ENCODE peak calls at places on chromosomes 2 and 18, in eight cellular contexts. H, U, W, X, N, K, D and I are unnamed samples.

GRCh38 chr2:195658541-195658890 is 1.5 kb downstream of the SLC39A10 start:
- DNase-seq in H (peak; percentile 86), U (no peak), W (no peak), X (no peak), N (peak; percentile 81), K (no peak), D (peak; percentile 85), I (peak; percentile 64)

GRCh38 chr2:219441451-219442205 is 7.0 kb downstream of the SPEG start:
- DNase-seq in H (peak; percentile 46), U (no peak), W (peak; percentile 97), X (peak; percentile 68), N (no peak), K (no peak), D (no peak), I (peak; percentile 62)

GRCh38 chr2:167454036-167454435 is 565.8 kb downstream of the XIRP2 start:
- DNase-seq in H (no peak), U (no peak), W (no peak), X (no peak), N (no peak), K (no peak), D (no peak), I (no peak)

GRCh38 chr2:2926009-2926857 is 451.4 kb downstream of the EIPR1 start:
- DNase-seq in H (no peak), U (no peak), W (no peak), X (no peak), N (no peak), K (no peak), D (no peak), I (no peak)

GRCh38 chr2:22276696-22277095 is 1108.3 kb upstream of the KLHL29 start:
- DNase-seq in H (no peak), U (peak; percentile 1), W (no peak), X (no peak), N (no peak), K (no peak), D (no peak), I (peak; percentile 21)

GRCh38 chr2:62738981-62739936 is 33.7 kb downstream of the EHBP1 start:
- DNase-seq in H (no peak), U (no peak), W (no peak), X (no peak), N (no peak), K (no peak), D (peak; percentile 9), I (no peak)

GRCh38 chr18:33761363-33761762 is 183.3 kb downstream of the ASXL3 start:
- DNase-seq in H (peak; percentile 4), U (no peak), W (no peak), X (no peak), N (no peak), K (no peak), D (peak; percentile 26), I (peak; percentile 8)

GRCh38 chr2:135986507-135986906 is 1.1 kb upstream of the DARS1 start:
- DNase-seq in H (no peak), U (no peak), W (no peak), X (no peak), N (no peak), K (no peak), D (no peak), I (no peak)

GRCh38 chr2:232540441-232541041 is 1.0 kb downstream of the CHRNG start:
- DNase-seq in H (no peak), U (no peak), W (no peak), X (peak; percentile 40), N (no peak), K (no peak), D (no peak), I (no peak)

GRCh38 chr2:25109822-25110221 is 58.6 kb downstream of the POMC start:
- DNase-seq in H (no peak), U (no peak), W (no peak), X (no peak), N (no peak), K (no peak), D (no peak), I (no peak)

GRCh38 chr2:177397501-177398289 is 5.1 kb downstream of the AGPS start:
- DNase-seq in H (peak; percentile 70), U (no peak), W (no peak), X (no peak), N (peak; percentile 97), K (no peak), D (peak; percentile 65), I (peak; percentile 62)

GRCh38 chr2:191415858-191416257 is 170.7 kb downstream of the MYO1B start:
- DNase-seq in H (no peak), U (no peak), W (no peak), X (no peak), N (no peak), K (no peak), D (no peak), I (no peak)

DNA sequence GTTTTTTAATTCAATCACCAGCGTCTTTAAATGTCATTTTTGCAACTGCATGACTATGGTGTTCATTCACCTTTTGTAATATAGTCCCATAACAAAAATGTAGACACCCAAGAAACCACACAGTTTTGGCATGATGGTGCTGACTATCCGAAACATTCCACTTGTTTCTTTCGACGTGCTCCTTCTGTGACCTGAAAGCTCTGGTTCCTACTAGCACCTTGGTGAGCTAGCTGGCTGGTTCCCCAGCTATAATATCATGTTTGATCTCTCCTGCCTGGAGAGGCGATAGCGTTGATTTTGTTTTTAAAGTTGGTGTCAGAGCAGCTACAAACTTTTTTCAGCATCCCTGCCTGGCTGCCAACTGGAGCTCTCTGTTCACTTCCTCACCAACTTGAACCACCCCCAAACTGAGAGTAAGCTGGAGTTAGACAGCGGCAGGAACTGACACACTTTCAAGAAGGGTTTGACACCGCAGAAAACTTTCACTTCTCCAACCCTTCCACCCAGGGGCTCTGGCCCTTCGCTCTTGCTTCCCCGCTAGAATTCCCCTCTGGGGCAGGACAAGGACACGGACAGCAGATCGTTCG is 1.1 kb downstream of the ATAD2B start:
- DNase-seq in H (peak; percentile 45), U (peak; percentile 87), W (peak; percentile 14), X (no peak), N (peak; percentile 44), K (no peak), D (peak; percentile 76), I (peak; percentile 94)
- TF ChIP-seq POLR2A in H (no peak), U (peak; percentile 87), W (no peak), X (no peak), N (no peak), K (no peak), D (no peak), I (peak; percentile 28)

DNA sequence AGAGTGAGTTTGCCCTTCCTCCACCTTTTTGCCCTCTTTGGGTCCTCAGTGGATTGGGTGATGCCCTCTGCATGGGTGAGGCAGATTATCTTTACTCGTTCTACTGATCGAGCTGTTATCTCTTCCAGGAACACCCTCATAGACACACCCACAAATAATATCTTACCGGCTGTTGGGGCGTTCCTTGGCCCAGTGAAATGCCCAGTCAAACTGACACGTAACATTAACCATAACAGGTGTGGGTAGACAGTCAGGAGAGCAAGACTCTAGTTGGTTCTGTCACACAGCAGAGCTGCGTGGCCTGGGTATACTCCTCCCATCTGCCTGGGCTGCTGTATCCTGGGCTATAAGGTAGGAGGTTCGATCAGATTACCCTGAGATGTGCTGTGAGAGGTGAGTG is 144.1 kb downstream of the AGAP1 start:
- DNase-seq in H (no peak), U (no peak), W (no peak), X (no peak), N (no peak), K (no peak), D (no peak), I (no peak)
- TF ChIP-seq MAX in H (no peak), U (no peak), W (no peak), X (no peak), N (no peak), K (no peak), D (no peak), I (no peak)

GRCh38 chr2:70087703-70088507 is 628 bp downstream of the PCBP1 start:
- DNase-seq in H (peak; percentile 74), U (no peak), W (peak; percentile 77), X (peak; percentile 60), N (peak; percentile 64), K (no peak), D (peak; percentile 61), I (peak; percentile 78)
- TF ChIP-seq POLR2A in H (peak; percentile 11), U (peak; percentile 85), W (peak; percentile 84), X (peak; percentile 92), N (peak; percentile 70), K (peak; percentile 32), D (no peak), I (no peak)

DNA sequence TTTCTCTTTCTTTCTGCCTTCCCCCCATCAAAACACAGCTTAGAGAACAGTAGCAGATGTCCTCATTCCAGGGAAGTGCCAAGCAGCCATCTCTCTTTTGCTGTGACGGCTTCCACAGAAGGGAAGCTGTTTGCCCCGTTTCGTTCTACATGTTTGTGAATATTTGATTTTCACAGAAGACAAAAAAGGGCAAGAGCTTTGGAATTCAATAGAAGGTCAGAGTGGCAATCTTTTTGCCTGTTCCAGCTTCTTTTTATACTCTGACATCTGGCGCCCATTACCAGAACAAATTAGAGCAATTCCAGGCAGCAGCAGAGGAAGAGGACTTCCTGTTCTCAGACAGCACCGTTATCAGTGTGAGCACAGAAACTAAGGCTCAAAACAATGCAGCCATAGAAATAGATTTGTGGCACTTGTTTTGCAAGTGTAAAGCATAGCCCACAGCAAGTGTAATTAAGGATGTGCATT is 79.0 kb upstream of the CDH19 start:
- DNase-seq in H (no peak), U (no peak), W (no peak), X (no peak), N (no peak), K (no peak), D (peak; percentile 88), I (no peak)
- TF ChIP-seq MAX in H (no peak), U (no peak), W (no peak), X (no peak), N (no peak), K (no peak), D (no peak), I (no peak)